ENCODE peak calls at places on chromosomes 11 and 22, in four cellular contexts. One of them, this sample, is unnamed.

GRCh38 chr22:17808688-17809403 is 34.6 kb upstream of the BID start:
- DNase-seq in OCI-LY7: no peak
- DNase-seq in left ventricle myocardium inferior: no peak
- DNase-seq in colonic mucosa: no peak
- DNase-seq in this sample: no peak

GRCh38 chr22:44085743-44086741 is 61.9 kb downstream of the PARVB start:
- DNase-seq in colonic mucosa: peak; percentile 69
- DNase-seq in OCI-LY7: peak; percentile 59
- DNase-seq in left ventricle myocardium inferior: peak; percentile 81
- DNase-seq in this sample: peak; percentile 61

GRCh38 chr22:24207264-24208011 is 26.2 kb downstream of the SUSD2 start:
- DNase-seq in OCI-LY7: no peak
- DNase-seq in colonic mucosa: no peak
- DNase-seq in left ventricle myocardium inferior: no peak
- DNase-seq in this sample: no peak

GRCh38 chr11:123474994-123475393 is 44.9 kb downstream of the GRAMD1B start:
- DNase-seq in colonic mucosa: no peak
- DNase-seq in OCI-LY7: no peak
- DNase-seq in left ventricle myocardium inferior: no peak
- DNase-seq in this sample: no peak

GRCh38 chr11:63670077-63670737 is 969 bp downstream of the ATL3 start:
- DNase-seq in colonic mucosa: no peak
- DNase-seq in OCI-LY7: peak; percentile 17
- DNase-seq in left ventricle myocardium inferior: no peak
- DNase-seq in this sample: no peak

GRCh38 chr22:38203090-38203810 is 1.5 kb downstream of the MAFF start:
- DNase-seq in colonic mucosa: peak; percentile 83
- DNase-seq in left ventricle myocardium inferior: no peak
- DNase-seq in OCI-LY7: peak; percentile 32
- DNase-seq in this sample: peak; percentile 79

GRCh38 chr11:131760191-131760951 is 390.0 kb downstream of the NTM start:
- DNase-seq in OCI-LY7: no peak
- DNase-seq in left ventricle myocardium inferior: no peak
- DNase-seq in colonic mucosa: no peak
- DNase-seq in this sample: no peak

GRCh38 chr22:24178502-24179440 is 2.5 kb upstream of the SUSD2 start:
- DNase-seq in OCI-LY7: peak; percentile 55
- DNase-seq in colonic mucosa: no peak
- DNase-seq in left ventricle myocardium inferior: no peak
- DNase-seq in this sample: no peak

GRCh38 chr11:112255075-112255739 is 5.5 kb downstream of the PLET1 start:
- DNase-seq in OCI-LY7: no peak
- DNase-seq in left ventricle myocardium inferior: no peak
- DNase-seq in colonic mucosa: no peak
- DNase-seq in this sample: peak; percentile 18

GRCh38 chr11:44575962-44576361 is 10.5 kb downstream of the CD82 start:
- DNase-seq in colonic mucosa: no peak
- DNase-seq in left ventricle myocardium inferior: no peak
- DNase-seq in OCI-LY7: no peak
- DNase-seq in this sample: no peak

GRCh38 chr11:131851951-131852350 is 481.5 kb downstream of the NTM start:
- DNase-seq in colonic mucosa: no peak
- DNase-seq in OCI-LY7: no peak
- DNase-seq in left ventricle myocardium inferior: no peak
- DNase-seq in this sample: no peak

GRCh38 chr11:130771708-130772107 is 144.6 kb downstream of the SNX19 start:
- DNase-seq in left ventricle myocardium inferior: no peak
- DNase-seq in OCI-LY7: no peak
- DNase-seq in colonic mucosa: no peak
- DNase-seq in this sample: no peak

GRCh38 chr11:20367313-20367948 is 3.9 kb downstream of the HTATIP2 start:
- DNase-seq in OCI-LY7: no peak
- DNase-seq in left ventricle myocardium inferior: no peak
- DNase-seq in colonic mucosa: no peak
- DNase-seq in this sample: no peak

GRCh38 chr22:37638351-37639069 is 959 bp upstream of the SH3BP1 start:
- DNase-seq in left ventricle myocardium inferior: no peak
- DNase-seq in OCI-LY7: no peak
- DNase-seq in colonic mucosa: peak; percentile 85
- DNase-seq in this sample: no peak

GRCh38 chr11:116879789-116880402 is 42.5 kb upstream of the APOA1 start:
- DNase-seq in colonic mucosa: no peak
- DNase-seq in OCI-LY7: peak; percentile 81
- DNase-seq in left ventricle myocardium inferior: no peak
- DNase-seq in this sample: no peak

GRCh38 chr11:85232559-85232958 is 394.6 kb downstream of the DLG2 start:
- DNase-seq in OCI-LY7: no peak
- DNase-seq in colonic mucosa: no peak
- DNase-seq in left ventricle myocardium inferior: no peak
- DNase-seq in this sample: no peak

GRCh38 chr11:93821617-93822016 is 28.8 kb downstream of the VSTM5 start:
- DNase-seq in left ventricle myocardium inferior: no peak
- DNase-seq in OCI-LY7: no peak
- DNase-seq in colonic mucosa: no peak
- DNase-seq in this sample: no peak

GRCh38 chr22:43015677-43016042 is 711 bp upstream of the PACSIN2 start:
- DNase-seq in OCI-LY7: no peak
- DNase-seq in colonic mucosa: no peak
- DNase-seq in left ventricle myocardium inferior: no peak
- DNase-seq in this sample: no peak

GRCh38 chr11:119907934-119908760 is 179.1 kb upstream of the NECTIN1 start:
- DNase-seq in OCI-LY7: no peak
- DNase-seq in left ventricle myocardium inferior: no peak
- DNase-seq in colonic mucosa: peak; percentile 49
- DNase-seq in this sample: no peak

GRCh38 chr11:47259178-47259977 is 1.6 kb downstream of the NR1H3 start:
- DNase-seq in OCI-LY7: peak; percentile 72
- DNase-seq in left ventricle myocardium inferior: no peak
- DNase-seq in colonic mucosa: peak; percentile 69
- DNase-seq in this sample: no peak

GRCh38 chr22:42937164-42937854 is 77.6 kb downstream of the PACSIN2 start:
- DNase-seq in colonic mucosa: peak; percentile 76
- DNase-seq in left ventricle myocardium inferior: no peak
- DNase-seq in OCI-LY7: peak; percentile 30
- DNase-seq in this sample: no peak

GRCh38 chr11:119491753-119492455 is 68.9 kb upstream of the THY1 start:
- DNase-seq in colonic mucosa: no peak
- DNase-seq in left ventricle myocardium inferior: no peak
- DNase-seq in OCI-LY7: no peak
- DNase-seq in this sample: no peak

GRCh38 chr11:22703561-22703960 is 37.1 kb downstream of the GAS2 start:
- DNase-seq in left ventricle myocardium inferior: no peak
- DNase-seq in OCI-LY7: no peak
- DNase-seq in colonic mucosa: no peak
- DNase-seq in this sample: no peak

GRCh38 chr11:363948-364761 is 5.1 kb upstream of the B4GALNT4 start:
- DNase-seq in colonic mucosa: peak; percentile 75
- DNase-seq in left ventricle myocardium inferior: no peak
- DNase-seq in OCI-LY7: peak; percentile 74
- DNase-seq in this sample: peak; percentile 87

GRCh38 chr11:67691149-67691548 is 16.7 kb upstream of the ALDH3B2 start:
- DNase-seq in OCI-LY7: peak; percentile 63
- DNase-seq in colonic mucosa: no peak
- DNase-seq in left ventricle myocardium inferior: no peak
- DNase-seq in this sample: no peak

GRCh38 chr11:122758361-122758760 is 79.9 kb upstream of the CRTAM start:
- DNase-seq in OCI-LY7: no peak
- DNase-seq in colonic mucosa: no peak
- DNase-seq in left ventricle myocardium inferior: no peak
- DNase-seq in this sample: no peak

GRCh38 chr11:72009156-72009555 is 10.4 kb downstream of the IL18BP start:
- DNase-seq in OCI-LY7: no peak
- DNase-seq in colonic mucosa: no peak
- DNase-seq in left ventricle myocardium inferior: no peak
- DNase-seq in this sample: no peak

GRCh38 chr11:78256962-78257361 is 68.2 kb downstream of the USP35 start:
- DNase-seq in colonic mucosa: peak; percentile 84
- DNase-seq in OCI-LY7: no peak
- DNase-seq in left ventricle myocardium inferior: peak; percentile 83
- DNase-seq in this sample: peak; percentile 74

GRCh38 chr11:64906314-64906635 is 10.7 kb downstream of the ATG2A start:
- DNase-seq in colonic mucosa: no peak
- DNase-seq in left ventricle myocardium inferior: no peak
- DNase-seq in OCI-LY7: no peak
- DNase-seq in this sample: no peak

GRCh38 chr11:96189351-96189750 is 153.6 kb downstream of the MAML2 start:
- DNase-seq in OCI-LY7: no peak
- DNase-seq in colonic mucosa: no peak
- DNase-seq in left ventricle myocardium inferior: no peak
- DNase-seq in this sample: no peak

GRCh38 chr11:96186806-96187205 is 156.2 kb downstream of the MAML2 start:
- DNase-seq in left ventricle myocardium inferior: no peak
- DNase-seq in colonic mucosa: no peak
- DNase-seq in OCI-LY7: no peak
- DNase-seq in this sample: no peak

GRCh38 chr11:96191752-96192151 is 151.2 kb downstream of the MAML2 start:
- DNase-seq in left ventricle myocardium inferior: no peak
- DNase-seq in OCI-LY7: no peak
- DNase-seq in colonic mucosa: no peak
- DNase-seq in this sample: no peak

GRCh38 chr11:96187779-96188624 is 155.0 kb downstream of the MAML2 start:
- DNase-seq in colonic mucosa: no peak
- DNase-seq in left ventricle myocardium inferior: peak; percentile 29
- DNase-seq in OCI-LY7: no peak
- DNase-seq in this sample: no peak

DNA sequence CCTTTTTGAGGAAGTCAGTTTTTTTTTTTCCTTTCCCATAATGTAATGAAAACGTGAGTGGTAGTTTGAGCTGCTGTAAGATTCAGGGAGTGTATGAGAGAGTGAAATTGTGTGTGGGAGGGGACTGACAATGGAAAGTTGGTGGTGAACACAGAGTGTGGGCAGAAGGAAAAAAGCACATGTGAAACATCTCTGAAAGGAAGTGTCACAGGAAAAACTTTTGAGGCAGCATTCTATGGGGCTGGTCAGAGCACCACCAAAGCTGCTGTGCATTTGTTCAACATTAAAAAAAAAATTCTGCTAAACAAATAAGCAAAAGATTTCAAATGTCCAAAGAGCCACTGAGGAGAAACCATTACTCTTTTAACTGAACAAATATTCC is 154.4 kb downstream of the MAML2 start:
- DNase-seq in colonic mucosa: no peak
- DNase-seq in left ventricle myocardium inferior: no peak
- DNase-seq in OCI-LY7: no peak
- DNase-seq in this sample: no peak
- H3K9me3 ChIP-seq in colonic mucosa: no peaks in the 10 kb centered on the region
- H3K9me3 ChIP-seq in left ventricle myocardium inferior: no peaks in the 10 kb centered on the region
- H3K9me3 ChIP-seq in OCI-LY7: no peaks in the 10 kb centered on the region
- H3K9me3 ChIP-seq in this sample: no peaks in the 10 kb centered on the region

GRCh38 chr11:55648027-55648426 is at the start of gene OR4S2:
- DNase-seq in left ventricle myocardium inferior: no peak
- DNase-seq in OCI-LY7: no peak
- DNase-seq in colonic mucosa: no peak
- DNase-seq in this sample: no peak
- H3K9me3 ChIP-seq in left ventricle myocardium inferior: peaks cover 12% of the 10 kb centered on the region
- H3K9me3 ChIP-seq in OCI-LY7: no peaks in the 10 kb centered on the region
- H3K9me3 ChIP-seq in colonic mucosa: no peaks in the 10 kb centered on the region
- H3K9me3 ChIP-seq in this sample: no peaks in the 10 kb centered on the region

GRCh38 chr22:47498969-47499368 is 736.5 kb downstream of the TBC1D22A start:
- DNase-seq in colonic mucosa: no peak
- DNase-seq in left ventricle myocardium inferior: no peak
- DNase-seq in OCI-LY7: no peak
- DNase-seq in this sample: no peak

GRCh38 chr22:47504962-47505361 is 742.5 kb downstream of the TBC1D22A start:
- DNase-seq in OCI-LY7: no peak
- DNase-seq in left ventricle myocardium inferior: no peak
- DNase-seq in colonic mucosa: no peak
- DNase-seq in this sample: no peak
- H3K9me3 ChIP-seq in OCI-LY7: peaks cover 7% of the 10 kb centered on the region
- H3K9me3 ChIP-seq in left ventricle myocardium inferior: peaks cover 32% of the 10 kb centered on the region
- H3K9me3 ChIP-seq in colonic mucosa: no peaks in the 10 kb centered on the region
- H3K9me3 ChIP-seq in this sample: no peaks in the 10 kb centered on the region

GRCh38 chr22:47292546-47293320 is 530.3 kb downstream of the TBC1D22A start:
- DNase-seq in left ventricle myocardium inferior: no peak
- DNase-seq in OCI-LY7: no peak
- DNase-seq in colonic mucosa: no peak
- DNase-seq in this sample: no peak

GRCh38 chr22:47291565-47292495 is 529.4 kb downstream of the TBC1D22A start:
- DNase-seq in left ventricle myocardium inferior: no peak
- DNase-seq in OCI-LY7: no peak
- DNase-seq in colonic mucosa: no peak
- DNase-seq in this sample: no peak

GRCh38 chr22:47288640-47289039 is 526.2 kb downstream of the TBC1D22A start:
- DNase-seq in colonic mucosa: no peak
- DNase-seq in OCI-LY7: no peak
- DNase-seq in left ventricle myocardium inferior: no peak
- DNase-seq in this sample: no peak

GRCh38 chr22:47289316-47289985 is 527.0 kb downstream of the TBC1D22A start:
- DNase-seq in OCI-LY7: no peak
- DNase-seq in left ventricle myocardium inferior: no peak
- DNase-seq in colonic mucosa: no peak
- DNase-seq in this sample: no peak

GRCh38 chr22:47290706-47291430 is 528.4 kb downstream of the TBC1D22A start:
- DNase-seq in left ventricle myocardium inferior: no peak
- DNase-seq in colonic mucosa: no peak
- DNase-seq in OCI-LY7: no peak
- DNase-seq in this sample: no peak
- H3K9me3 ChIP-seq in left ventricle myocardium inferior: no peaks in the 10 kb centered on the region
- H3K9me3 ChIP-seq in colonic mucosa: no peaks in the 10 kb centered on the region
- H3K9me3 ChIP-seq in OCI-LY7: no peaks in the 10 kb centered on the region
- H3K9me3 ChIP-seq in this sample: no peaks in the 10 kb centered on the region

GRCh38 chr22:48753752-48754517 is 1073.7 kb downstream of the BRD1 start:
- DNase-seq in OCI-LY7: no peak
- DNase-seq in left ventricle myocardium inferior: no peak
- DNase-seq in colonic mucosa: peak; percentile 10
- DNase-seq in this sample: peak; percentile 4
- H3K9me3 ChIP-seq in OCI-LY7: no peaks in the 10 kb centered on the region
- H3K9me3 ChIP-seq in left ventricle myocardium inferior: no peaks in the 10 kb centered on the region
- H3K9me3 ChIP-seq in colonic mucosa: no peaks in the 10 kb centered on the region
- H3K9me3 ChIP-seq in this sample: no peaks in the 10 kb centered on the region

GRCh38 chr11:74870485-74870884 is 78.4 kb downstream of the XRRA1 start:
- DNase-seq in left ventricle myocardium inferior: no peak
- DNase-seq in OCI-LY7: peak; percentile 63
- DNase-seq in colonic mucosa: no peak
- DNase-seq in this sample: no peak

GRCh38 chr11:74860743-74861142 is 88.1 kb downstream of the XRRA1 start:
- DNase-seq in left ventricle myocardium inferior: no peak
- DNase-seq in colonic mucosa: no peak
- DNase-seq in OCI-LY7: no peak
- DNase-seq in this sample: no peak

GRCh38 chr11:74863410-74863809 is 85.5 kb downstream of the XRRA1 start:
- DNase-seq in colonic mucosa: no peak
- DNase-seq in left ventricle myocardium inferior: no peak
- DNase-seq in OCI-LY7: no peak
- DNase-seq in this sample: no peak

GRCh38 chr11:74871037-74871436 is 77.9 kb downstream of the XRRA1 start:
- DNase-seq in OCI-LY7: peak; percentile 14
- DNase-seq in left ventricle myocardium inferior: no peak
- DNase-seq in colonic mucosa: no peak
- DNase-seq in this sample: no peak

GRCh38 chr11:74866557-74866956 is 82.3 kb downstream of the XRRA1 start:
- DNase-seq in colonic mucosa: no peak
- DNase-seq in OCI-LY7: peak; percentile 11
- DNase-seq in left ventricle myocardium inferior: no peak
- DNase-seq in this sample: no peak
- H3K9me3 ChIP-seq in colonic mucosa: peaks cover 12% of the 10 kb centered on the region
- H3K9me3 ChIP-seq in OCI-LY7: peaks cover 38% of the 10 kb centered on the region
- H3K9me3 ChIP-seq in left ventricle myocardium inferior: peaks cover 83% of the 10 kb centered on the region
- H3K9me3 ChIP-seq in this sample: no peaks in the 10 kb centered on the region